ENCODE peak calls at places on chromosomes 5 and 9, in six cellular contexts. One of them, this sample, is unnamed.

GRCh38 chr5:611731-612486 is at the start of gene CEP72:
- DNase-seq in neural progenitor cell: peak; percentile 95
- DNase-seq in heart left ventricle: peak; percentile 92
- DNase-seq in breast epithelium: peak; percentile 81
- DNase-seq in RWPE1: peak; percentile 95
- DNase-seq in fibroblast of pulmonary artery: peak; percentile 82
- DNase-seq in this sample: peak; percentile 97

GRCh38 chr5:34522599-34523381 is 133.3 kb upstream of the RAI14 start:
- DNase-seq in neural progenitor cell: peak; percentile 91
- DNase-seq in heart left ventricle: peak; percentile 68
- DNase-seq in breast epithelium: peak; percentile 69
- DNase-seq in RWPE1: peak; percentile 71
- DNase-seq in fibroblast of pulmonary artery: peak; percentile 93
- DNase-seq in this sample: peak; percentile 86

GRCh38 chr5:142821733-142822487 is 51.7 kb downstream of the ARHGAP26 start:
- DNase-seq in neural progenitor cell: no peak
- DNase-seq in heart left ventricle: no peak
- DNase-seq in breast epithelium: no peak
- DNase-seq in RWPE1: peak; percentile 97
- DNase-seq in fibroblast of pulmonary artery: peak; percentile 67
- DNase-seq in this sample: no peak

GRCh38 chr5:14842117-14842516 is 29.5 kb downstream of the ANKH start:
- DNase-seq in neural progenitor cell: no peak
- DNase-seq in heart left ventricle: no peak
- DNase-seq in breast epithelium: no peak
- DNase-seq in RWPE1: no peak
- DNase-seq in fibroblast of pulmonary artery: no peak
- DNase-seq in this sample: no peak

GRCh38 chr5:139926797-139927503 is 116.1 kb downstream of the NRG2 start:
- DNase-seq in neural progenitor cell: no peak
- DNase-seq in heart left ventricle: no peak
- DNase-seq in breast epithelium: no peak
- DNase-seq in RWPE1: no peak
- DNase-seq in fibroblast of pulmonary artery: no peak
- DNase-seq in this sample: peak; percentile 73

GRCh38 chr5:167642779-167643517 is 648.5 kb upstream of the WWC1 start:
- DNase-seq in neural progenitor cell: no peak
- DNase-seq in heart left ventricle: no peak
- DNase-seq in breast epithelium: no peak
- DNase-seq in RWPE1: peak; percentile 82
- DNase-seq in fibroblast of pulmonary artery: peak; percentile 96
- DNase-seq in this sample: no peak

GRCh38 chr5:107218457-107219193 is 452.1 kb downstream of the EFNA5 start:
- DNase-seq in neural progenitor cell: no peak
- DNase-seq in heart left ventricle: no peak
- DNase-seq in breast epithelium: no peak
- DNase-seq in RWPE1: no peak
- DNase-seq in fibroblast of pulmonary artery: peak; percentile 80
- DNase-seq in this sample: no peak

GRCh38 chr5:132257131-132258101 is at the start of gene PDLIM4:
- DNase-seq in neural progenitor cell: peak; percentile 92
- DNase-seq in heart left ventricle: no peak
- DNase-seq in breast epithelium: peak; percentile 69
- DNase-seq in RWPE1: peak; percentile 46
- DNase-seq in fibroblast of pulmonary artery: peak; percentile 23
- DNase-seq in this sample: peak; percentile 86

GRCh38 chr9:18935521-18935920 is 97.5 kb downstream of the SAXO1 start:
- DNase-seq in neural progenitor cell: peak; percentile 23
- DNase-seq in heart left ventricle: no peak
- DNase-seq in breast epithelium: no peak
- DNase-seq in RWPE1: no peak
- DNase-seq in fibroblast of pulmonary artery: no peak
- DNase-seq in this sample: no peak

GRCh38 chr5:4079881-4080280 is 484.2 kb downstream of the IRX1 start:
- DNase-seq in neural progenitor cell: no peak
- DNase-seq in heart left ventricle: no peak
- DNase-seq in breast epithelium: no peak
- DNase-seq in RWPE1: no peak
- DNase-seq in fibroblast of pulmonary artery: no peak
- DNase-seq in this sample: no peak

GRCh38 chr5:179307006-179307800 is 38.1 kb downstream of the ADAMTS2 start:
- DNase-seq in neural progenitor cell: no peak
- DNase-seq in heart left ventricle: peak; percentile 12
- DNase-seq in breast epithelium: no peak
- DNase-seq in RWPE1: no peak
- DNase-seq in fibroblast of pulmonary artery: no peak
- DNase-seq in this sample: no peak

GRCh38 chr5:107253246-107253645 is 417.5 kb downstream of the EFNA5 start:
- DNase-seq in neural progenitor cell: no peak
- DNase-seq in heart left ventricle: no peak
- DNase-seq in breast epithelium: peak; percentile 24
- DNase-seq in RWPE1: no peak
- DNase-seq in fibroblast of pulmonary artery: no peak
- DNase-seq in this sample: no peak

GRCh38 chr9:68560131-68560844 is 19.6 kb upstream of the TMEM252 start:
- DNase-seq in neural progenitor cell: peak; percentile 53
- DNase-seq in heart left ventricle: peak; percentile 58
- DNase-seq in breast epithelium: no peak
- DNase-seq in RWPE1: no peak
- DNase-seq in fibroblast of pulmonary artery: peak; percentile 29
- DNase-seq in this sample: no peak

GRCh38 chr5:150621301-150621700 is 19.2 kb upstream of the SYNPO start:
- DNase-seq in neural progenitor cell: no peak
- DNase-seq in heart left ventricle: no peak
- DNase-seq in breast epithelium: no peak
- DNase-seq in RWPE1: no peak
- DNase-seq in fibroblast of pulmonary artery: no peak
- DNase-seq in this sample: no peak

GRCh38 chr9:71608825-71609452 is 159.4 kb downstream of the CEMIP2 start:
- DNase-seq in neural progenitor cell: peak; percentile 32
- DNase-seq in heart left ventricle: no peak
- DNase-seq in breast epithelium: no peak
- DNase-seq in RWPE1: no peak
- DNase-seq in fibroblast of pulmonary artery: peak; percentile 66
- DNase-seq in this sample: no peak

GRCh38 chr9:125700791-125701190 is 6.2 kb downstream of the MAPKAP1 start:
- DNase-seq in neural progenitor cell: no peak
- DNase-seq in heart left ventricle: no peak
- DNase-seq in breast epithelium: no peak
- DNase-seq in RWPE1: no peak
- DNase-seq in fibroblast of pulmonary artery: no peak
- DNase-seq in this sample: no peak

GRCh38 chr9:120886490-120886967 is 9.5 kb upstream of the PHF19 start:
- DNase-seq in neural progenitor cell: no peak
- DNase-seq in heart left ventricle: peak; percentile 60
- DNase-seq in breast epithelium: no peak
- DNase-seq in RWPE1: no peak
- DNase-seq in fibroblast of pulmonary artery: no peak
- DNase-seq in this sample: no peak

GRCh38 chr5:86806206-86806605 is 188.5 kb downstream of the COX7C start:
- DNase-seq in neural progenitor cell: no peak
- DNase-seq in heart left ventricle: no peak
- DNase-seq in breast epithelium: no peak
- DNase-seq in RWPE1: no peak
- DNase-seq in fibroblast of pulmonary artery: no peak
- DNase-seq in this sample: no peak

GRCh38 chr9:73152445-73152844 is 780 bp downstream of the ANXA1 start:
- DNase-seq in neural progenitor cell: no peak
- DNase-seq in heart left ventricle: no peak
- DNase-seq in breast epithelium: no peak
- DNase-seq in RWPE1: peak; percentile 62
- DNase-seq in fibroblast of pulmonary artery: peak; percentile 74
- DNase-seq in this sample: no peak

GRCh38 chr5:32984851-32985250 is 273.7 kb downstream of the NPR3 start:
- DNase-seq in neural progenitor cell: no peak
- DNase-seq in heart left ventricle: no peak
- DNase-seq in breast epithelium: no peak
- DNase-seq in RWPE1: peak; percentile 20
- DNase-seq in fibroblast of pulmonary artery: peak; percentile 29
- DNase-seq in this sample: no peak

GRCh38 chr9:130866474-130866965 is 30.1 kb downstream of the QRFP start:
- DNase-seq in neural progenitor cell: peak; percentile 92
- DNase-seq in heart left ventricle: peak; percentile 72
- DNase-seq in breast epithelium: peak; percentile 72
- DNase-seq in RWPE1: peak; percentile 90
- DNase-seq in fibroblast of pulmonary artery: peak; percentile 92
- DNase-seq in this sample: peak; percentile 92

GRCh38 chr5:177443144-177443983 is 3.2 kb upstream of the PRR7 start:
- DNase-seq in neural progenitor cell: no peak
- DNase-seq in heart left ventricle: no peak
- DNase-seq in breast epithelium: no peak
- DNase-seq in RWPE1: no peak
- DNase-seq in fibroblast of pulmonary artery: no peak
- DNase-seq in this sample: no peak

GRCh38 chr9:127347831-127348699 is 48.9 kb upstream of the SLC2A8 start:
- DNase-seq in neural progenitor cell: no peak
- DNase-seq in heart left ventricle: no peak
- DNase-seq in breast epithelium: no peak
- DNase-seq in RWPE1: peak; percentile 59
- DNase-seq in fibroblast of pulmonary artery: peak; percentile 84
- DNase-seq in this sample: no peak

GRCh38 chr5:39759696-39760095 is 334.9 kb upstream of the DAB2 start:
- DNase-seq in neural progenitor cell: no peak
- DNase-seq in heart left ventricle: no peak
- DNase-seq in breast epithelium: no peak
- DNase-seq in RWPE1: no peak
- DNase-seq in fibroblast of pulmonary artery: peak; percentile 52
- DNase-seq in this sample: no peak

GRCh38 chr5:100577506-100577905 is 42.3 kb downstream of the FAM174A start:
- DNase-seq in neural progenitor cell: no peak
- DNase-seq in heart left ventricle: no peak
- DNase-seq in breast epithelium: no peak
- DNase-seq in RWPE1: no peak
- DNase-seq in fibroblast of pulmonary artery: no peak
- DNase-seq in this sample: no peak

GRCh38 chr9:128382261-128382660 is 11.1 kb downstream of the URM1 start:
- DNase-seq in neural progenitor cell: no peak
- DNase-seq in heart left ventricle: no peak
- DNase-seq in breast epithelium: no peak
- DNase-seq in RWPE1: no peak
- DNase-seq in fibroblast of pulmonary artery: no peak
- DNase-seq in this sample: no peak

GRCh38 chr9:126328415-126328814 is 1.8 kb downstream of the MVB12B start:
- DNase-seq in neural progenitor cell: no peak
- DNase-seq in heart left ventricle: no peak
- DNase-seq in breast epithelium: no peak
- DNase-seq in RWPE1: no peak
- DNase-seq in fibroblast of pulmonary artery: no peak
- DNase-seq in this sample: no peak

DNA sequence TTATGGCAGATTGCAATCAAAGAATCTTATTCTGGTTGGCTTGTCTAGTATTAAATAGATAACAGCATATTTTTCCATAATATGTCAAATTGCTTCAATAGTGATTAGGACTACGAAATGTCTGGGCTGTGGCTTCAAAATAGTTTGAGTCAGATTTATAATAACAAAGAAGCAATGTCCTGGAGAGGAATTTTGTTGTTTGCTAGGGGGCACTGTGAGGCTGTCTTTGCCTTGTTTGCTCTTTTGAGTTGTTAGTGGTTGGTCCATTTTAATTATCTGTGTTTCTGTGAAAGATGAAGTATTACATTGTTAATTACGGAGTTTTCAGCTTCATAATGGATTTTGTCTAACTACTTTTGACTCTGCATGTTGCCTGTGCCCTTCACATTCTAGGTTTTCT is 713.6 kb downstream of the TLE4 start:
- DNase-seq in neural progenitor cell: peak; percentile 9
- DNase-seq in heart left ventricle: no peak
- DNase-seq in breast epithelium: no peak
- DNase-seq in RWPE1: peak; percentile 6
- DNase-seq in fibroblast of pulmonary artery: peak; percentile 3
- DNase-seq in this sample: no peak
- TF ChIP-seq CTCF in neural progenitor cell: peak; percentile 55
- TF ChIP-seq CTCF in heart left ventricle: no peak
- TF ChIP-seq CTCF in breast epithelium: no peak
- TF ChIP-seq CTCF in RWPE1: peak; percentile 35
- TF ChIP-seq CTCF in fibroblast of pulmonary artery: peak; percentile 2
- TF ChIP-seq CTCF in this sample: peak; percentile 59

DNA sequence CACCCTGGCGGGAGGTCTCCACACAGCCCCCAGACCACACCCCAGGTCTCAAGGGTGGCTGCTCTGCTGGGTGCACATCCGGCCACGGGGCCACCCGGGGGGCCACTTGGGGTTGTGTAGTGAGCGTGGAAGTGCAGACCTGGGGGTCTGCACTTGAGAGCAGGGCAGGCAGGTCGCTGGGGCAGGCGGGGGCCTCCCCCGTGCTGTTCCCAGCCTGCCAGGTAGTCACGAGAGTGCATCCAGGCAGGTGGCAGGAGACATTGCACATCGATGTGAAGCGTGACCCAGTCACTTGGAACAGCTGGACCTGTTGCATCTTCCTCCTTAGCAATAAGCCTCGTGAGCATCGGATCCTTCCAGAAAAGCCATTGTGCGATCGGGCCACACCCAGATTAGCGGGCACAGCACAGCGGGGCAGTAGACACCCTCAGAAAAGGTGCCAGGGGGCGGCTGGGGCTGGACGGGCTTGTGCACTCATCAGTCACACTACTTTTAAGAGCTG is 4.8 kb upstream of the ENTPD8 start:
- DNase-seq in neural progenitor cell: no peak
- DNase-seq in heart left ventricle: peak; percentile 14
- DNase-seq in breast epithelium: no peak
- DNase-seq in RWPE1: no peak
- DNase-seq in fibroblast of pulmonary artery: no peak
- DNase-seq in this sample: no peak
- TF ChIP-seq CTCF in neural progenitor cell: no peak
- TF ChIP-seq CTCF in heart left ventricle: no peak
- TF ChIP-seq CTCF in breast epithelium: no peak
- TF ChIP-seq CTCF in RWPE1: no peak
- TF ChIP-seq CTCF in fibroblast of pulmonary artery: no peak
- TF ChIP-seq CTCF in this sample: no peak

GRCh38 chr9:134365791-134366222 is 39.6 kb downstream of the RXRA start:
- DNase-seq in neural progenitor cell: peak; percentile 79
- DNase-seq in heart left ventricle: peak; percentile 89
- DNase-seq in breast epithelium: peak; percentile 60
- DNase-seq in RWPE1: peak; percentile 95
- DNase-seq in fibroblast of pulmonary artery: peak; percentile 18
- DNase-seq in this sample: peak; percentile 86
- TF ChIP-seq CTCF in neural progenitor cell: peak; percentile 5
- TF ChIP-seq CTCF in heart left ventricle: no peak
- TF ChIP-seq CTCF in breast epithelium: no peak
- TF ChIP-seq CTCF in RWPE1: peak; percentile 65
- TF ChIP-seq CTCF in fibroblast of pulmonary artery: no peak
- TF ChIP-seq CTCF in this sample: no peak

GRCh38 chr9:79403495-79403894 is 168.3 kb upstream of the TLE4 start:
- DNase-seq in neural progenitor cell: no peak
- DNase-seq in heart left ventricle: no peak
- DNase-seq in breast epithelium: no peak
- DNase-seq in RWPE1: no peak
- DNase-seq in fibroblast of pulmonary artery: no peak
- DNase-seq in this sample: no peak
- TF ChIP-seq CTCF in neural progenitor cell: no peak
- TF ChIP-seq CTCF in heart left ventricle: no peak
- TF ChIP-seq CTCF in breast epithelium: no peak
- TF ChIP-seq CTCF in RWPE1: no peak
- TF ChIP-seq CTCF in fibroblast of pulmonary artery: no peak
- TF ChIP-seq CTCF in this sample: no peak

GRCh38 chr9:107299437-107299836 is 16.4 kb downstream of the RAD23B start:
- DNase-seq in neural progenitor cell: no peak
- DNase-seq in heart left ventricle: no peak
- DNase-seq in breast epithelium: no peak
- DNase-seq in RWPE1: peak; percentile 51
- DNase-seq in fibroblast of pulmonary artery: no peak
- DNase-seq in this sample: no peak
- TF ChIP-seq CTCF in neural progenitor cell: no peak
- TF ChIP-seq CTCF in heart left ventricle: no peak
- TF ChIP-seq CTCF in breast epithelium: no peak
- TF ChIP-seq CTCF in RWPE1: peak; percentile 25
- TF ChIP-seq CTCF in fibroblast of pulmonary artery: peak; percentile 5
- TF ChIP-seq CTCF in this sample: peak; percentile 24

This sample was measured in osteocyte.